ENCODE peak calls at places on chromosomes 5 and 9, in nine cellular contexts. One of them, this sample, is unnamed.

GRCh38 chr9:89278997-89279739 is 31.8 kb upstream of the CKS2 start:
- DNase-seq in CD4-positive, alpha-beta T cell: no peak
- DNase-seq in thyroid gland: no peak
- DNase-seq in endothelial cell: peak; percentile 41
- DNase-seq in PC-3: peak; percentile 78
- DNase-seq in tibial nerve: peak; percentile 80
- DNase-seq in lower lobe of right lung: no peak
- DNase-seq in left lung: no peak
- DNase-seq in IMR-90: peak; percentile 71
- DNase-seq in this sample: no peak

GRCh38 chr5:178230879-178231735 is 1.5 kb downstream of the PHYKPL start:
- DNase-seq in CD4-positive, alpha-beta T cell: no peak
- DNase-seq in tibial nerve: peak; percentile 33
- DNase-seq in endothelial cell: no peak
- DNase-seq in IMR-90: peak; percentile 51
- DNase-seq in thyroid gland: peak; percentile 34
- DNase-seq in left lung: peak; percentile 38
- DNase-seq in PC-3: no peak
- DNase-seq in lower lobe of right lung: peak; percentile 28
- DNase-seq in this sample: no peak

GRCh38 chr9:134315716-134316443 is 10.4 kb upstream of the RXRA start:
- DNase-seq in thyroid gland: no peak
- DNase-seq in CD4-positive, alpha-beta T cell: no peak
- DNase-seq in IMR-90: no peak
- DNase-seq in lower lobe of right lung: peak; percentile 33
- DNase-seq in endothelial cell: no peak
- DNase-seq in left lung: peak; percentile 65
- DNase-seq in tibial nerve: no peak
- DNase-seq in PC-3: no peak
- DNase-seq in this sample: no peak

GRCh38 chr5:123245689-123246088 is 156.6 kb downstream of the PRDM6 start:
- DNase-seq in left lung: no peak
- DNase-seq in lower lobe of right lung: no peak
- DNase-seq in IMR-90: no peak
- DNase-seq in PC-3: no peak
- DNase-seq in thyroid gland: no peak
- DNase-seq in tibial nerve: no peak
- DNase-seq in endothelial cell: no peak
- DNase-seq in CD4-positive, alpha-beta T cell: no peak
- DNase-seq in this sample: no peak

GRCh38 chr5:132655821-132656773 is 1.9 kb upstream of the IL13 start:
- DNase-seq in CD4-positive, alpha-beta T cell: no peak
- DNase-seq in IMR-90: no peak
- DNase-seq in tibial nerve: no peak
- DNase-seq in left lung: no peak
- DNase-seq in PC-3: no peak
- DNase-seq in endothelial cell: no peak
- DNase-seq in lower lobe of right lung: no peak
- DNase-seq in thyroid gland: peak; percentile 16
- DNase-seq in this sample: no peak

GRCh38 chr5:164962302-164962961 is 1457.0 kb downstream of the MAT2B start:
- DNase-seq in CD4-positive, alpha-beta T cell: no peak
- DNase-seq in endothelial cell: no peak
- DNase-seq in PC-3: no peak
- DNase-seq in left lung: no peak
- DNase-seq in tibial nerve: no peak
- DNase-seq in IMR-90: no peak
- DNase-seq in lower lobe of right lung: no peak
- DNase-seq in thyroid gland: no peak
- DNase-seq in this sample: no peak

GRCh38 chr9:114606597-114607207 is 4.4 kb upstream of the TMEM268 start:
- DNase-seq in IMR-90: peak; percentile 78
- DNase-seq in left lung: no peak
- DNase-seq in CD4-positive, alpha-beta T cell: no peak
- DNase-seq in lower lobe of right lung: no peak
- DNase-seq in PC-3: no peak
- DNase-seq in tibial nerve: peak; percentile 23
- DNase-seq in endothelial cell: no peak
- DNase-seq in thyroid gland: peak; percentile 53
- DNase-seq in this sample: no peak

GRCh38 chr9:80127920-80128319 is 556.2 kb downstream of the TLE4 start:
- DNase-seq in lower lobe of right lung: no peak
- DNase-seq in endothelial cell: no peak
- DNase-seq in CD4-positive, alpha-beta T cell: no peak
- DNase-seq in thyroid gland: no peak
- DNase-seq in left lung: no peak
- DNase-seq in PC-3: no peak
- DNase-seq in IMR-90: no peak
- DNase-seq in tibial nerve: no peak
- DNase-seq in this sample: no peak

GRCh38 chr9:118222375-118222774 is 518.2 kb downstream of the TLR4 start:
- DNase-seq in left lung: no peak
- DNase-seq in endothelial cell: peak; percentile 6
- DNase-seq in lower lobe of right lung: no peak
- DNase-seq in tibial nerve: no peak
- DNase-seq in CD4-positive, alpha-beta T cell: no peak
- DNase-seq in PC-3: no peak
- DNase-seq in IMR-90: no peak
- DNase-seq in thyroid gland: no peak
- DNase-seq in this sample: no peak

GRCh38 chr5:537098-537497 is 12.8 kb upstream of the SLC9A3 start:
- DNase-seq in CD4-positive, alpha-beta T cell: no peak
- DNase-seq in IMR-90: no peak
- DNase-seq in endothelial cell: no peak
- DNase-seq in thyroid gland: no peak
- DNase-seq in lower lobe of right lung: peak; percentile 39
- DNase-seq in PC-3: no peak
- DNase-seq in left lung: peak; percentile 75
- DNase-seq in tibial nerve: no peak
- DNase-seq in this sample: no peak

DNA sequence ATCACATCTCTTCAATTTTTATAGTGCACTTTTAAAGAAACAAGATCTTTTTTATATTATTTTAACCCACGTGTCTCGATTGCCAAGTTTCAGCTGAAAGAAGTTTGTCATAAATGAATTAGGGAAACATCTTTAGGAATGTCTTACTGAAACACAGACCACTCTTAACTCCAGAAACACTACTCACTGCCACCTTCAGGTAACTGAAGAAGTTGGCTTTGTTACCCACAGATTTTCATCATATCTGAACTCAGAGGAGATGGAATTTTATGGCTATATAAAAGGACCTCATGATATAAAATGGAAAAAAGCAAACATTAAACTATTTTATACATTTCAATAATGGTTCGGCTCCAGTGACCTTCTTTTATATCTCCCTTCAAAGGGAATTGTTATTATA is 158.0 kb downstream of the SEMA5A start:
- DNase-seq in lower lobe of right lung: no peak
- DNase-seq in CD4-positive, alpha-beta T cell: no peak
- DNase-seq in left lung: no peak
- DNase-seq in PC-3: peak; percentile 64
- DNase-seq in endothelial cell: no peak
- DNase-seq in IMR-90: peak; percentile 13
- DNase-seq in thyroid gland: no peak
- DNase-seq in tibial nerve: no peak
- DNase-seq in this sample: no peak
- TF ChIP-seq CTCF in lower lobe of right lung: no peak
- TF ChIP-seq CTCF in CD4-positive, alpha-beta T cell: no peak
- TF ChIP-seq CTCF in left lung: no peak
- TF ChIP-seq CTCF in PC-3: peak; percentile 67
- TF ChIP-seq CTCF in endothelial cell: no peak
- TF ChIP-seq CTCF in IMR-90: peak; percentile 8
- TF ChIP-seq CTCF in thyroid gland: no peak
- TF ChIP-seq CTCF in tibial nerve: no peak
- TF ChIP-seq CTCF in this sample: no peak

GRCh38 chr9:95140821-95141220 is 176.7 kb downstream of the FANCC start:
- DNase-seq in thyroid gland: no peak
- DNase-seq in CD4-positive, alpha-beta T cell: no peak
- DNase-seq in left lung: no peak
- DNase-seq in IMR-90: no peak
- DNase-seq in lower lobe of right lung: no peak
- DNase-seq in PC-3: no peak
- DNase-seq in tibial nerve: no peak
- DNase-seq in endothelial cell: no peak
- DNase-seq in this sample: no peak

GRCh38 chr9:95139121-95139520 is 178.4 kb downstream of the FANCC start:
- DNase-seq in endothelial cell: no peak
- DNase-seq in IMR-90: no peak
- DNase-seq in lower lobe of right lung: no peak
- DNase-seq in tibial nerve: no peak
- DNase-seq in PC-3: no peak
- DNase-seq in left lung: no peak
- DNase-seq in CD4-positive, alpha-beta T cell: no peak
- DNase-seq in thyroid gland: no peak
- DNase-seq in this sample: no peak

GRCh38 chr9:95137587-95138145 is 179.8 kb downstream of the FANCC start:
- DNase-seq in CD4-positive, alpha-beta T cell: no peak
- DNase-seq in tibial nerve: no peak
- DNase-seq in thyroid gland: no peak
- DNase-seq in left lung: no peak
- DNase-seq in endothelial cell: no peak
- DNase-seq in lower lobe of right lung: no peak
- DNase-seq in IMR-90: no peak
- DNase-seq in PC-3: no peak
- DNase-seq in this sample: no peak

GRCh38 chr9:95135756-95136155 is 181.8 kb downstream of the FANCC start:
- DNase-seq in endothelial cell: no peak
- DNase-seq in thyroid gland: no peak
- DNase-seq in tibial nerve: no peak
- DNase-seq in lower lobe of right lung: no peak
- DNase-seq in IMR-90: no peak
- DNase-seq in left lung: no peak
- DNase-seq in PC-3: no peak
- DNase-seq in CD4-positive, alpha-beta T cell: no peak
- DNase-seq in this sample: no peak

DNA sequence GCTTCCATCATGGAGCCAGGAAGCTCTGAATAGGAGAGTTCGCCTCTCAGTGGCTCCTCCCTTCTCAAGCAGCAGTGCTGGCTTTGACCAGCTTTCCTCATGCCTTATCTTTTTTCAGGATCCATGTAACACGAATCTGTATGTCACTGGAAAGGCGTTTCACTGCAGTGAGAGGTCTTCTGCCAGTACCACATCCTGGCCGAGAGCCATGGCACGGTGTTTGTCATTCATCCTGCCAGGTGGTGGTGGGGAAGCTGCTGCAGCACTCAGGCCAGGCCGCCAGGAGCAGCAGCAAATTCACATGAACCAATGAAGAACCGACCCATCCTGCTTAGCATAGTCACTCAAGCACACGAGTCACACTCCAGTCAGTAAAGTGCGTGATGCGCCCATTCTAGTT is 179.0 kb downstream of the FANCC start:
- DNase-seq in PC-3: peak; percentile 67
- DNase-seq in CD4-positive, alpha-beta T cell: no peak
- DNase-seq in thyroid gland: no peak
- DNase-seq in left lung: no peak
- DNase-seq in endothelial cell: no peak
- DNase-seq in lower lobe of right lung: no peak
- DNase-seq in tibial nerve: no peak
- DNase-seq in IMR-90: peak; percentile 36
- DNase-seq in this sample: no peak
- TF ChIP-seq CTCF in PC-3: no peak
- TF ChIP-seq CTCF in CD4-positive, alpha-beta T cell: no peak
- TF ChIP-seq CTCF in thyroid gland: no peak
- TF ChIP-seq CTCF in left lung: no peak
- TF ChIP-seq CTCF in endothelial cell: no peak
- TF ChIP-seq CTCF in lower lobe of right lung: no peak
- TF ChIP-seq CTCF in tibial nerve: no peak
- TF ChIP-seq CTCF in IMR-90: no peak
- TF ChIP-seq CTCF in this sample: no peak

DNA sequence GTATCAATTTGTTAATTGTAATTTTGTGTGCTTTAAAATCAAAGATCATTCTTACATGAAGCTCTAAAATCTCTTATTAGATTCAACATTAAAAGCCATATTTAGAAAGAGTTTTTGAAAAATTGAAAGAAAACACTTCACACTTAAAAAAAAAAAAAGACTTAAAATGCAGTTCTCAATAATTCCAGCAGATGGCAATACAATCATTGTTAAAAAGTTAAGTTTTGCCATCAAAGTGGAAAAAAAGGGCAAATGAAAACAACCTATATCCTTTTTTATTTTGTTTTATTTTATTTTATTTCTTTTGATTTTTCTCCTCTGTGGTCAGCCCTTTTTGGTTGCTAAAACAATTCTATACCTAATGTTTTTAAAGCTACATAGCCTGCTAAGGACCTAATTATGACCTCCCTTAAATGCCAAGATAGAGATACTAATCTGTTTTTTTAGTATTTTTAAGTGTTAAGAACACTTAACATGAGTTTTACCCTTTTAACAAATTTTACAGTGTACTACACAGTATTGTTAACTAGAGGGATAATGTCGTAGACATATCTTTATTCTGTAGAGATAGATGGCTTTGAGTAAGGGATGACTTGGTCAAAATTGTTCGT is 154.2 kb upstream of the DAB2 start:
- DNase-seq in tibial nerve: no peak
- DNase-seq in lower lobe of right lung: no peak
- DNase-seq in thyroid gland: no peak
- DNase-seq in left lung: no peak
- DNase-seq in endothelial cell: no peak
- DNase-seq in CD4-positive, alpha-beta T cell: no peak
- DNase-seq in PC-3: peak; percentile 65
- DNase-seq in IMR-90: peak; percentile 49
- DNase-seq in this sample: no peak
- TF ChIP-seq CTCF in tibial nerve: peak; percentile 48
- TF ChIP-seq CTCF in lower lobe of right lung: peak; percentile 72
- TF ChIP-seq CTCF in thyroid gland: peak; percentile 44
- TF ChIP-seq CTCF in left lung: peak; percentile 45
- TF ChIP-seq CTCF in endothelial cell: peak; percentile 91
- TF ChIP-seq CTCF in CD4-positive, alpha-beta T cell: peak; percentile 91
- TF ChIP-seq CTCF in PC-3: peak; percentile 74
- TF ChIP-seq CTCF in IMR-90: peak; percentile 61
- TF ChIP-seq CTCF in this sample: peak; percentile 62

GRCh38 chr5:152723482-152723881 is 318.4 kb upstream of the NMUR2 start:
- DNase-seq in lower lobe of right lung: no peak
- DNase-seq in endothelial cell: no peak
- DNase-seq in left lung: no peak
- DNase-seq in CD4-positive, alpha-beta T cell: no peak
- DNase-seq in thyroid gland: no peak
- DNase-seq in IMR-90: no peak
- DNase-seq in PC-3: no peak
- DNase-seq in tibial nerve: no peak
- DNase-seq in this sample: no peak
- TF ChIP-seq CTCF in lower lobe of right lung: no peak
- TF ChIP-seq CTCF in endothelial cell: no peak
- TF ChIP-seq CTCF in left lung: no peak
- TF ChIP-seq CTCF in CD4-positive, alpha-beta T cell: no peak
- TF ChIP-seq CTCF in thyroid gland: no peak
- TF ChIP-seq CTCF in IMR-90: no peak
- TF ChIP-seq CTCF in PC-3: no peak
- TF ChIP-seq CTCF in tibial nerve: no peak
- TF ChIP-seq CTCF in this sample: no peak